ENCODE peak calls at places on chromosomes 2 and 18, in six cellular contexts. U is left lung, S is breast epithelium, H is colonic mucosa, X is HepG2, G is stomach. N is an unnamed sample. For H3K4me1, the result is how much of the 10 kb centered on the place peaks cover.

GRCh38 chr2:15935675-15936074 is 4.7 kb upstream of the MYCN start:
- DNase-seq in G (no peak), X (no peak), U (no peak), H (no peak), S (no peak), N (no peak)

GRCh38 chr2:234865586-234865985 is 86.2 kb upstream of the SH3BP4 start:
- DNase-seq in G (no peak), H (no peak), X (no peak), S (no peak), U (no peak), N (no peak)

GRCh38 chr2:135948642-135949355 is 36.6 kb downstream of the DARS1 start:
- DNase-seq in X (no peak), H (no peak), S (no peak), G (no peak), U (no peak), N (no peak)

GRCh38 chr2:78864205-78864604 is 161.3 kb upstream of the REG3G start:
- DNase-seq in G (no peak), S (no peak), U (no peak), X (no peak), H (no peak), N (no peak)

GRCh38 chr2:172929644-172930043 is 146.0 kb upstream of the MAP3K20 start:
- DNase-seq in X (no peak), H (no peak), G (no peak), S (no peak), U (no peak), N (no peak)

GRCh38 chr2:218501665-218502064 is 66.5 kb downstream of the USP37 start:
- DNase-seq in X (no peak), G (no peak), H (no peak), U (no peak), S (no peak), N (no peak)

GRCh38 chr2:120720746-120721145 is 14.9 kb upstream of the GLI2 start:
- DNase-seq in G (peak), X (no peak), S (no peak), H (no peak), U (no peak), N (no peak)

GRCh38 chr2:47541848-47542450 is 139.0 kb downstream of the MSH2 start:
- DNase-seq in G (no peak), S (no peak), H (no peak), U (no peak), X (no peak), N (no peak)

GRCh38 chr2:43343573-43344304 is 117.3 kb upstream of the ZFP36L2 start:
- DNase-seq in S (peak), H (peak), X (no peak), U (peak), G (peak), N (no peak)

GRCh38 chr2:10572693-10573092 is 117.1 kb downstream of the NOL10 start:
- DNase-seq in S (no peak), X (no peak), G (no peak), U (no peak), H (no peak), N (no peak)

GRCh38 chr18:26813043-26813442 is 52.5 kb downstream of the AQP4 start:
- DNase-seq in S (no peak), X (peak), G (peak), U (no peak), H (peak), N (no peak)

GRCh38 chr18:39380823-39381222 is 1815.2 kb upstream of the CELF4 start:
- DNase-seq in G (no peak), U (no peak), S (no peak), H (no peak), X (no peak), N (no peak)

GRCh38 chr2:168336786-168337388 is 89.5 kb upstream of the STK39 start:
- DNase-seq in S (peak), H (peak), X (peak), G (peak), U (peak), N (no peak)

GRCh38 chr2:46803911-46804670 is 111.5 kb downstream of the MCFD2 start:
- DNase-seq in U (no peak), G (no peak), X (no peak), S (peak), H (peak), N (no peak)

GRCh38 chr2:236862961-236863728 is 222.5 kb upstream of the COPS8 start:
- DNase-seq in S (peak), G (peak), H (no peak), U (no peak), X (no peak), N (no peak)

GRCh38 chr2:191243154-191243553 is 2.0 kb upstream of the MYO1B start:
- DNase-seq in X (no peak), G (no peak), H (no peak), U (no peak), S (no peak), N (no peak)

GRCh38 chr2:37582371-37582770 is 89.1 kb downstream of the CDC42EP3 start:
- DNase-seq in X (no peak), H (no peak), S (no peak), G (no peak), U (no peak), N (no peak)
- H3K4me1 ChIP-seq in X (under half), H (under half), S (under half), G (under half), U (under half), N (under half)

GRCh38 chr2:96767135-96767871 is 6.6 kb downstream of the CNNM4 start:
- DNase-seq in H (peak), U (no peak), G (no peak), X (no peak), S (no peak), N (no peak)
- H3K4me1 ChIP-seq in H (under half), U (under half), G (under half), X (half or more), S (under half), N (under half)

GRCh38 chr2:134131681-134132486 is 122.0 kb upstream of the MGAT5 start:
- DNase-seq in H (no peak), U (no peak), X (no peak), G (no peak), S (no peak), N (no peak)

GRCh38 chr2:134134827-134135226 is 119.0 kb upstream of the MGAT5 start:
- DNase-seq in X (no peak), H (no peak), G (no peak), S (no peak), U (no peak), N (no peak)

GRCh38 chr2:134134313-134134706 is 119.6 kb upstream of the MGAT5 start:
- DNase-seq in U (no peak), G (no peak), H (no peak), X (no peak), S (no peak), N (no peak)

GRCh38 chr2:134133622-134134312 is 120.1 kb upstream of the MGAT5 start:
- DNase-seq in X (no peak), U (no peak), H (no peak), G (no peak), S (no peak), N (no peak)

DNA sequence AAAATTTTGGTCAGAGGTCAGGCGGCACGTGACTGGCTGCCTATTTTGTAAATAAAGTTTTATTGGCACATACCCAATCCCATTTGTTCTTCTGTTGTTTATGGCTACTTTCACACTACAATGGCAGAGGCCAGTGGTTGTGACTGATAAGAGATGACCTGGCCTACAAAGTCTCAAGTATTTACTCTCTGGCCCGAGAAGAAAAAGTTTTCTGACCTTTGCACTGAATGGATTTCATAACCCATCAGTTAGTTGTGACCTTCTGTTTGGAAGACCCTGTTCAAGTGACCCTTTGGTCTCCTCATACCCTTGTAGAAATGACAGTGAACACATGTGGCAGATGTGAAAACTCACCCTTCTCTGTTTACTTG is 121.4 kb upstream of the MGAT5 start:
- DNase-seq in G (no peak), U (no peak), H (no peak), X (peak), S (no peak), N (no peak)
- H3K4me1 ChIP-seq in G (half or more), U (under half), H (under half), X (half or more), S (under half), N (under half)

GRCh38 chr2:60535392-60536312 is 17.8 kb downstream of the BCL11A start:
- DNase-seq in G (no peak), H (no peak), X (no peak), S (no peak), U (no peak), N (no peak)
- H3K4me1 ChIP-seq in G (under half), H (under half), X (under half), S (under half), U (under half), N (half or more)

GRCh38 chr2:127101756-127102463 is 5.0 kb downstream of the BIN1 start:
- DNase-seq in U (peak), X (no peak), H (no peak), S (no peak), G (no peak), N (no peak)

GRCh38 chr2:127101048-127101611 is 5.8 kb downstream of the BIN1 start:
- DNase-seq in U (peak), H (no peak), G (no peak), S (no peak), X (no peak), N (no peak)

GRCh38 chr2:127103243-127104165 is 3.5 kb downstream of the BIN1 start:
- DNase-seq in H (no peak), S (no peak), X (no peak), G (no peak), U (peak), N (no peak)

GRCh38 chr2:127104166-127104660 is 2.7 kb downstream of the BIN1 start:
- DNase-seq in H (no peak), U (peak), X (no peak), G (no peak), S (no peak), N (no peak)

GRCh38 chr2:127102464-127103242 is 4.3 kb downstream of the BIN1 start:
- DNase-seq in X (no peak), U (peak), G (no peak), H (no peak), S (no peak), N (no peak)
- H3K4me1 ChIP-seq in X (under half), U (under half), G (half or more), H (under half), S (under half), N (under half)

DNA sequence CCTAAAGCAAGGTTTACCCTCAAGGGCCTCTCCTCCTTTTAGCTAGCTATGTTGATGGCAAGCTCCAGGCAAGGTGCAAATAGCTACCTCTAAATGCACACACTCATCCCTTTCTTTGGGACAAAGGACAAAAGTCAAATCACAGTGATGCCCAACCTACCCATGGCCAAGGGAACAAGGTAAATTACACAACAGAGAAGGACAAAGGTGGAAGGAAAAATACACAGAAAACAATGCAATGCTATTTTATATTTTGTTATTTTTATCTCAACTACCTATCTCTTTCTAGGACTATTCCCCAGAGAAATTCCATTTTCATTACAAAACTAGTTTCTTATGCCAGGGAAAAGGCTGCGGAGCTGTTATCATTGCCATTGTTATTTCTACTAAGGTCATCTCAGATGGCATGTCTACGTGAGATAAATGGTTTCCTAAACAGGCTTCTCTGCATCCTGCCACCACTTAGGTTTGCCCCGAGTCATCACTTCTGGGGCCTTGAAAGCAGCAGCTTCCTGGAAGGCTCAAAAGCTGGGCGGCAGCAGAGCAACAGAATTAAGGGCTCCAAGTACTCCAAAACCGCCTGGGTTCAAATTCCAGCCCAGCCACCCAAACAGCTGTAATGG is 21.1 kb downstream of the BCL2 start:
- DNase-seq in X (no peak), S (no peak), U (no peak), H (no peak), G (no peak), N (no peak)
- H3K4me1 ChIP-seq in X (under half), S (under half), U (under half), H (under half), G (under half), N (half or more)

N was measured in esophagus squamous epithelium.